ENCODE peak calls at places on chromosome 20, in eight cellular contexts. E, V, I, Q, W, B, X and G are unnamed samples. For H3K4me1, the result is how much of the 10 kb centered on the place peaks cover.

GRCh38 chr20:19274001-19274400 is 61.6 kb downstream of the SLC24A3 start:
- DNase-seq in E (no peak), V (no peak), I (no peak), Q (no peak), W (no peak), B (no peak), X (no peak), G (no peak)

GRCh38 chr20:582204-582603 is 27.9 kb downstream of the TCF15 start:
- DNase-seq in E (no peak), V (no peak), I (no peak), Q (no peak), W (no peak), B (no peak), X (no peak), G (no peak)

GRCh38 chr20:52031206-52031573 is 160.4 kb downstream of the ZFP64 start:
- DNase-seq in E (no peak), V (no peak), I (no peak), Q (no peak), W (no peak), B (no peak), X (no peak), G (no peak)

GRCh38 chr20:33669224-33669623 is 2.5 kb downstream of the ACTL10 start:
- DNase-seq in E (no peak), V (no peak), I (no peak), Q (no peak), W (no peak), B (no peak), X (no peak), G (no peak)

GRCh38 chr20:7196481-7196880 is 429.0 kb downstream of the BMP2 start:
- DNase-seq in E (no peak), V (no peak), I (no peak), Q (no peak), W (no peak), B (no peak), X (no peak), G (no peak)

GRCh38 chr20:50668326-50668725 is 23.0 kb downstream of the RIPOR3 start:
- DNase-seq in E (no peak), V (no peak), I (no peak), Q (no peak), W (no peak), B (no peak), X (no peak), G (no peak)

GRCh38 chr20:10729785-10730184 is 56.0 kb upstream of the JAG1 start:
- DNase-seq in E (no peak), V (no peak), I (no peak), Q (no peak), W (no peak), B (no peak), X (no peak), G (no peak)

GRCh38 chr20:20019123-20019522 is 2.0 kb downstream of the NAA20 start:
- DNase-seq in E (no peak), V (no peak), I (no peak), Q (no peak), W (no peak), B (no peak), X (no peak), G (no peak)

GRCh38 chr20:11101243-11101642 is 427.4 kb upstream of the JAG1 start:
- DNase-seq in E (no peak), V (no peak), I (no peak), Q (peak), W (no peak), B (no peak), X (no peak), G (no peak)

GRCh38 chr20:62195736-62196135 is 12.9 kb downstream of the MTG2 start:
- DNase-seq in E (no peak), V (no peak), I (no peak), Q (no peak), W (no peak), B (peak), X (no peak), G (no peak)

GRCh38 chr20:3803854-3804253 is 7.7 kb downstream of the CDC25B start:
- DNase-seq in E (no peak), V (no peak), I (no peak), Q (no peak), W (no peak), B (no peak), X (no peak), G (no peak)
- H3K4me1 ChIP-seq in E (half or more), V (under half), I (under half), Q (under half), W (half or more), B (under half), X (half or more), G (under half)

GRCh38 chr20:60877071-60877470 is 375.0 kb upstream of the CDH4 start:
- DNase-seq in E (no peak), V (no peak), I (no peak), Q (no peak), W (no peak), B (no peak), X (no peak), G (no peak)
- H3K4me1 ChIP-seq in E (under half), V (under half), I (under half), Q (under half), W (under half), B (under half), X (under half), G (under half)

DNA sequence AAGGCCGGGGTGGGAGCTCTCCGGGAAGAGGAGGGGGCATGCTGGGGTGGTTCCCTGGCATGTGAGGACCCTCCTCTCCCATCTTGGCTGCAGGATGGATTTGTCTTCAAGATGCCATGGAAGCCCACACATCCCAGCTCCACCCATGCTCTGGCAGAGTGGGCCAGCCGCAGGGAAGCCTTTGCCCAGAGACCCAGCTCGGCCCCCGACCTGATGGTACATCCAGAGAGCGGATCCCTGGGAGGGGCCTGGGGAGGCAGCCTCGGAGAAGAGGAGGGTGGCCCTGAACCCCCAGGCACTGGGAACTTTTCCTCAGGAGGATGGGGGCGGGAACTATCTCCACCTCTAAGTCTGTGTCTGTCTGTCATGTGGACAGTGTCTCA is 4.8 kb downstream of the CDC25B start:
- DNase-seq in E (no peak), V (no peak), I (no peak), Q (no peak), W (no peak), B (no peak), X (no peak), G (peak)
- H3K4me1 ChIP-seq in E (half or more), V (under half), I (under half), Q (under half), W (half or more), B (under half), X (half or more), G (under half)

DNA sequence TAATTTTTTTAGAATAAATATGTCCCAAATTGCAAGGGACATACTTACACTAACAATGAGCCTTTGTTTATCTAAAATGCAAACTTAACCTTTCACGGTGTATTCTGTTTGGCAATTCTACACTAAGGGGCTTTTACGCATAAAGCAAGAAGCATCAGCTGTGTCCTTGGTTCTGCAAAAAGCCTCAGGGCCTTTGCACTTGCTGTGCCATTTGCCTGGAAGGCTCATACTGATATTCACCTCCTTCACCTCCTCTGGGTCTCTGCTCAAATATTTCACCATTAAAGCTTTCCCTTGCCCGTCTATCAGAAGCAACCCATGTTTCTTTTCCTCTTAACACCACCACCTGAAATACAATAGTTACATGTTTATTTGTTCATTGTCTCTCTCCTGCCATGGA is 8.9 kb upstream of the BMP7 start:
- DNase-seq in E (no peak), V (no peak), I (no peak), Q (no peak), W (no peak), B (no peak), X (no peak), G (no peak)
- H3K4me1 ChIP-seq in E (under half), V (under half), I (under half), Q (under half), W (under half), B (under half), X (under half), G (under half)

GRCh38 chr20:44648068-44648467 is 3.4 kb downstream of the ADA start:
- DNase-seq in E (no peak), V (no peak), I (no peak), Q (no peak), W (no peak), B (no peak), X (no peak), G (no peak)
- H3K4me1 ChIP-seq in E (half or more), V (under half), I (half or more), Q (under half), W (under half), B (under half), X (half or more), G (under half)